ENCODE peak calls at places on chromosomes 7 and 10, in four cellular contexts. G is WTC11, E is K562, I is HepG2. Z is an unnamed sample.

GRCh38 chr7:31114593-31115343 is 62.7 kb downstream of the ADCYAP1R1 start:
- DNase-seq in G (peak; percentile 46), E (no peak), I (no peak), Z (peak; percentile 22)

GRCh38 chr10:71840177-71840711 is 10.8 kb downstream of the PSAP start:
- DNase-seq in G (peak; percentile 95), E (peak; percentile 55), I (no peak), Z (peak; percentile 83)

GRCh38 chr7:1083729-1084657 is 3.9 kb upstream of the GPER1 start:
- DNase-seq in G (no peak), E (no peak), I (no peak), Z (no peak)

GRCh38 chr7:99386584-99387238 is 12.2 kb downstream of the ARPC1B start:
- DNase-seq in G (no peak), E (peak; percentile 74), I (peak; percentile 67), Z (peak; percentile 49)

GRCh38 chr7:74043523-74043951 is 15.6 kb downstream of the ELN start:
- DNase-seq in G (peak; percentile 50), E (no peak), I (no peak), Z (no peak)

GRCh38 chr10:115050375-115050960 is 42.7 kb upstream of the ATRNL1 start:
- DNase-seq in G (no peak), E (peak; percentile 2), I (no peak), Z (no peak)

GRCh38 chr7:96949766-96950165 is 55.6 kb upstream of the DLX6 start:
- DNase-seq in G (no peak), E (no peak), I (peak; percentile 67), Z (no peak)

GRCh38 chr7:86600506-86601290 is 43.0 kb upstream of the GRM3 start:
- DNase-seq in G (peak; percentile 39), E (no peak), I (no peak), Z (no peak)

GRCh38 chr10:110774069-110775021 is 97.4 kb upstream of the PDCD4 start:
- DNase-seq in G (no peak), E (peak; percentile 87), I (peak; percentile 55), Z (no peak)

GRCh38 chr10:71302874-71303568 is 16.0 kb upstream of the SLC29A3 start:
- DNase-seq in G (no peak), E (peak; percentile 71), I (peak; percentile 65), Z (peak; percentile 65)

GRCh38 chr7:117008849-117009531 is 55.7 kb downstream of the ST7 start:
- DNase-seq in G (no peak), E (no peak), I (no peak), Z (no peak)

GRCh38 chr7:13879994-13880686 is 109.3 kb downstream of the ETV1 start:
- DNase-seq in G (no peak), E (no peak), I (no peak), Z (no peak)

GRCh38 chr10:44723654-44724053 is 187.5 kb upstream of the TMEM72 start:
- DNase-seq in G (no peak), E (no peak), I (no peak), Z (no peak)

GRCh38 chr7:101817031-101817929 is at the start of gene CUX1:
- DNase-seq in G (peak; percentile 35), E (peak; percentile 78), I (peak; percentile 30), Z (no peak)

GRCh38 chr7:135077642-135078041 is 70.2 kb upstream of the TMEM140 start:
- DNase-seq in G (no peak), E (peak; percentile 14), I (no peak), Z (no peak)

GRCh38 chr7:27251513-27252306 is 9.1 kb downstream of the EVX1 start:
- DNase-seq in G (no peak), E (no peak), I (no peak), Z (no peak)

GRCh38 chr7:25653412-25653811 is 425.1 kb upstream of the NPVF start:
- DNase-seq in G (no peak), E (no peak), I (no peak), Z (no peak)

GRCh38 chr7:148153611-148154010 is 437.0 kb upstream of the C7orf33 start:
- DNase-seq in G (no peak), E (no peak), I (no peak), Z (no peak)

GRCh38 chr10:71880425-71881306 is 29.6 kb upstream of the PSAP start:
- DNase-seq in G (no peak), E (no peak), I (peak; percentile 60), Z (no peak)

GRCh38 chr10:133274751-133275682 is 1.7 kb downstream of the ADAM8 start:
- DNase-seq in G (no peak), E (peak; percentile 74), I (no peak), Z (no peak)

GRCh38 chr10:6161913-6162312 is 40.8 kb upstream of the PFKFB3 start:
- DNase-seq in G (no peak), E (no peak), I (no peak), Z (no peak)

GRCh38 chr7:28815369-28815927 is 142.7 kb downstream of the TRIL start:
- DNase-seq in G (no peak), E (no peak), I (no peak), Z (no peak)

GRCh38 chr7:156675721-156676120 is 35.1 kb downstream of the RNF32 start:
- DNase-seq in G (no peak), E (no peak), I (no peak), Z (no peak)

GRCh38 chr7:158655931-158656441 is 48.6 kb downstream of the NCAPG2 start:
- DNase-seq in G (no peak), E (no peak), I (no peak), Z (no peak)

GRCh38 chr7:1567082-1567771 is 2.6 kb downstream of the PSMG3 start:
- DNase-seq in G (no peak), E (peak; percentile 55), I (no peak), Z (no peak)

GRCh38 chr10:12376211-12376610 is 26.9 kb downstream of the CAMK1D start:
- DNase-seq in G (no peak), E (peak; percentile 8), I (no peak), Z (no peak)

GRCh38 chr7:55060690-55061414 is 42.0 kb downstream of the EGFR start:
- DNase-seq in G (no peak), E (no peak), I (no peak), Z (no peak)

GRCh38 chr10:110762109-110762848 is 109.4 kb upstream of the PDCD4 start:
- DNase-seq in G (no peak), E (no peak), I (no peak), Z (no peak)

GRCh38 chr10:28505359-28505959 is 27.5 kb upstream of the WAC start:
- DNase-seq in G (no peak), E (no peak), I (no peak), Z (no peak)

GRCh38 chr7:130063036-130063435 is 7.3 kb upstream of the KLHDC10 start:
- DNase-seq in G (peak; percentile 92), E (peak; percentile 90), I (peak; percentile 50), Z (peak; percentile 16)

GRCh38 chr7:96284240-96284639 is 37.7 kb downstream of the SLC25A13 start:
- DNase-seq in G (no peak), E (no peak), I (no peak), Z (no peak)

GRCh38 chr7:150631866-150632864 is at the start of gene GIMAP6:
- DNase-seq in G (no peak), E (no peak), I (no peak), Z (no peak)

GRCh38 chr7:150627959-150628358 is 4.2 kb downstream of the GIMAP6 start:
- DNase-seq in G (no peak), E (no peak), I (no peak), Z (no peak)

GRCh38 chr7:150629347-150629746 is 2.8 kb downstream of the GIMAP6 start:
- DNase-seq in G (no peak), E (no peak), I (no peak), Z (no peak)

GRCh38 chr7:150633926-150634325 is 1.7 kb upstream of the GIMAP6 start:
- DNase-seq in G (no peak), E (no peak), I (no peak), Z (no peak)

DNA sequence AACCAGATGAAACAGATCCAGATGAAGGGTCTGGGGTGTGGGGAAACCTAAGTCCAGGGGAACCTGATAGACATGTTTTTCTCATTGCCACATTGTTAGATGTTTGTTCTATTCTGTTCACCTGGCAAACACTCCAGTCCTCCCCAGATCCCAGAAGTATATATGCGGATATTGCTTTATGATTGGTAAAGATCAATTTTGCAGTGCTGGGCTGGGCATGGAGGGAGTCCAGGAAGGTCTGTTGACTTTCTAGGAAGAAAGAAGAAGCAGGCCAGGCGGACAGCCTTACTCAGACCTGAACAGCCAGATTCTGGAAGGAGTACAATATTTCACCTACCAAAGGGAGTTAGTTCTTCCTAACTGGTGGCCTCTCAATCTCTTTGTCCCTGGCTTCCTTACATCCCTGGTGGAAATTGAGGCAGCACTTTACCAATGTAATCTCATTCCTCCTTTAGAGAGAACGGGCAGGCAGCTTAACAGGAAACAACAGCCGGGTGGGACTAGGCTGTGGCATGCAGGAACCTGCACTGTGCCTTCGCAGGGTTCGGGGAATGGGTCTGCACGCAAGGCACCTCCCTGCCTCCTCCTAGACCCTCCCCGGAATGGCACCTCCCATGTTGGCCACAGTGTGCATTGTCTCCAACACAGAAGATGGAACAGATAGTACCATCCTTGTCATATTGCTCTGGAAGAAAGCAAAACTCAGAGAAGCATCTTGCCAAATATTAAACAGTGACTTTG is 931 bp downstream of the GIMAP6 start:
- DNase-seq in G (no peak), E (no peak), I (no peak), Z (no peak)
- TF ChIP-seq SP1 in G (no peak), E (no peak), I (no peak), Z (no peak)

DNA sequence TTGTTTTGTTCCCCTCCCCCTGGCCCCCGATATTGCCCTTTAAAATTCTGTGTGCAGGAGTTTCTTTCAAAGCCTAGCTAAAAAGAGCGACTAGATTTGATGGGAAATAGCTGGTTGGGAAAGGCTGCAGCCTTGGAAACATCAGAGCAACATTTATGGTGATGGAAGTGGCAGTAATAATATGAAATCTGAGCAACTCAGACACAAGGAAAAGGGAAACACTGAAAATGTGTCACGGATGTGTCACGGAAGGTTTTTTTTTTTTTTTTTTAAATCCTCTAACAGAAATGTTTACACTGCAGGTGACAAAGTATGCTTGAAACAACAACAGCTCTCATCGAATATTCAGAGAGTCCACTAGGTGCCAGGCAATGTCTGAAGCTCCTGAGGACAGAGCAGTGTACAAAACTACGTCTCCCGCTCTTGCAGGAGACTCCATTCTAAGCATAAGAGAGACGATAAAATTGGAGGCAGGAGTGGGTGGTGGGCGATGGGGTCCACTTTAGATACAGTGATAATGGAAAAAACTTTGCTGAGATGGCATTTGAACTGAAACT is 143.0 kb downstream of the RSU1 start:
- DNase-seq in G (no peak), E (no peak), I (no peak), Z (no peak)
- TF ChIP-seq ELF4 in G (no peak), E (no peak), I (no peak), Z (no peak)

GRCh38 chr10:113933894-113934532 is 79.6 kb downstream of the NHLRC2 start:
- DNase-seq in G (no peak), E (no peak), I (no peak), Z (no peak)
- TF ChIP-seq SP1 in G (no peak), E (no peak), I (no peak), Z (no peak)

GRCh38 chr10:74082319-74082718 is 68.3 kb downstream of the AP3M1 start:
- DNase-seq in G (no peak), E (no peak), I (no peak), Z (no peak)
- TF ChIP-seq ELF4 in G (no peak), E (no peak), I (no peak), Z (no peak)

GRCh38 chr7:44379366-44380178 is 54.2 kb upstream of the CAMK2B start:
- DNase-seq in G (no peak), E (peak; percentile 26), I (no peak), Z (no peak)
- TF ChIP-seq SP1 in G (no peak), E (no peak), I (no peak), Z (no peak)

Z was measured in HEK293T.